ENCODE peak calls at places on chromosomes 13 and 19, in four cellular contexts. L, C, P and R are unnamed samples.
A peak's percentile ranks its signal among the peaks of the same experiment; 100 is the strongest.

GRCh38 chr19:12997225-12997966 is 2.1 kb downstream of the NFIX start:
- DNase-seq in P (no peak), C (no peak), L (no peak), R (no peak)

GRCh38 chr19:45234089-45234869 is 10.9 kb downstream of the EXOC3L2 start:
- DNase-seq in P (no peak), L (no peak), C (no peak), R (no peak)

GRCh38 chr13:77215543-77215942 is 111.4 kb downstream of the MYCBP2 start:
- DNase-seq in L (no peak), C (no peak), P (no peak), R (no peak)

GRCh38 chr19:16891696-16892382 is 3.0 kb downstream of the F2RL3 start:
- DNase-seq in P (no peak), L (no peak), C (no peak), R (no peak)

GRCh38 chr19:47495478-47496372 is 11.7 kb upstream of the KPTN start:
- DNase-seq in C (no peak), P (no peak), L (no peak), R (no peak)

GRCh38 chr13:50208826-50209335 is 193.6 kb downstream of the KCNRG start:
- DNase-seq in P (no peak), C (no peak), L (peak; percentile 56), R (no peak)

GRCh38 chr13:105971720-105972119 is 563.7 kb downstream of the EFNB2 start:
- DNase-seq in C (no peak), L (no peak), P (no peak), R (no peak)

GRCh38 chr13:46367622-46368327 is 19.3 kb downstream of the RUBCNL start:
- DNase-seq in C (no peak), L (no peak), P (no peak), R (no peak)

GRCh38 chr19:52492201-52492960 is 35.1 kb upstream of the ZNF808 start:
- DNase-seq in C (no peak), L (peak; percentile 70), P (no peak), R (no peak)

GRCh38 chr13:31930901-31931522 is 100.6 kb upstream of the FRY start:
- DNase-seq in L (peak; percentile 14), P (no peak), C (no peak), R (peak; percentile 57)

GRCh38 chr13:41178040-41178439 is 16.3 kb downstream of the KBTBD7 start:
- DNase-seq in C (no peak), P (no peak), L (no peak), R (no peak)

GRCh38 chr13:77919351-77920294 is 992 bp upstream of the EDNRB start:
- DNase-seq in C (no peak), L (peak; percentile 55), P (peak; percentile 47), R (no peak)